ENCODE peak calls at places on chromosome 1, in five cellular contexts. Z is IMR-90; B is activated naive CD4-positive, alpha-beta T cell treated with Interleukin-2 at 50 U/mL for 16 hours; E is GDM1; U is fibroblast of the conjunctiva. N is an unnamed sample.

GRCh38 chr1:109935451-109935900 is 24.8 kb downstream of the CSF1 start:
- DNase-seq in Z (no peak), B (no peak), E (no peak), U (no peak), N (no peak)

GRCh38 chr1:158374864-158375263 is 21.2 kb downstream of the CD1E start:
- DNase-seq in Z (no peak), B (no peak), E (no peak), U (no peak), N (no peak)

GRCh38 chr1:33866286-33866685 is 2.4 kb downstream of the HMGB4 start:
- DNase-seq in Z (no peak), B (no peak), E (no peak), U (no peak), N (no peak)

GRCh38 chr1:34970220-34970735 is 14.9 kb downstream of the TMEM35B start:
- DNase-seq in Z (no peak), B (no peak), E (no peak), U (no peak), N (no peak)

GRCh38 chr1:234433563-234434285 is 45.3 kb downstream of the TARBP1 start:
- DNase-seq in Z (peak; percentile 81), B (no peak), E (peak; percentile 33), U (no peak), N (peak; percentile 18)

GRCh38 chr1:116228501-116228900 is 117.3 kb downstream of the MAB21L3 start:
- DNase-seq in Z (no peak), B (no peak), E (peak; percentile 6), U (no peak), N (no peak)

GRCh38 chr1:26020390-26020789 is 1.2 kb upstream of the EXTL1 start:
- DNase-seq in Z (peak; percentile 58), B (no peak), E (no peak), U (no peak), N (no peak)

GRCh38 chr1:27491748-27492700 is 2.1 kb upstream of the WASF2 start:
- DNase-seq in Z (no peak), B (no peak), E (no peak), U (no peak), N (no peak)

GRCh38 chr1:225454733-225455132 is 26.9 kb upstream of the LBR start:
- DNase-seq in Z (peak; percentile 89), B (peak; percentile 88), E (peak; percentile 13), U (no peak), N (no peak)

GRCh38 chr1:217453816-217454215 is 177.1 kb downstream of the GPATCH2 start:
- DNase-seq in Z (no peak), B (no peak), E (no peak), U (no peak), N (no peak)

GRCh38 chr1:217921126-217921900 is 290.2 kb downstream of the SPATA17 start:
- DNase-seq in Z (no peak), B (no peak), E (no peak), U (no peak), N (no peak)

GRCh38 chr1:228283043-228283371 is 75.2 kb downstream of the OBSCN start:
- DNase-seq in Z (no peak), B (no peak), E (no peak), U (no peak), N (no peak)

GRCh38 chr1:34147301-34147700 is 17.7 kb downstream of the CSMD2 start:
- DNase-seq in Z (no peak), B (no peak), E (no peak), U (no peak), N (no peak)

GRCh38 chr1:168227620-168228019 is 1.8 kb downstream of the SFT2D2 start:
- DNase-seq in Z (no peak), B (no peak), E (no peak), U (no peak), N (no peak)

GRCh38 chr1:215277537-215277936 is 195.0 kb downstream of the KCNK2 start:
- DNase-seq in Z (peak; percentile 64), B (no peak), E (no peak), U (peak; percentile 45), N (peak; percentile 59)

GRCh38 chr1:100615686-100616085 is 77.7 kb downstream of the GPR88 start:
- DNase-seq in Z (no peak), B (no peak), E (no peak), U (no peak), N (no peak)

GRCh38 chr1:116328671-116329070 is 44.4 kb upstream of the ATP1A1 start:
- DNase-seq in Z (no peak), B (no peak), E (no peak), U (no peak), N (no peak)

GRCh38 chr1:17621691-17622090 is 82.2 kb downstream of the ARHGEF10L start:
- DNase-seq in Z (no peak), B (no peak), E (no peak), U (no peak), N (no peak)

GRCh38 chr1:227886993-227887696 is 60.6 kb downstream of the WNT9A start:
- DNase-seq in Z (peak; percentile 45), B (peak; percentile 39), E (no peak), U (peak; percentile 33), N (peak; percentile 30)